ENCODE peak calls at places on chromosomes 11 and 22, in six cellular contexts. L, H, N, K, Q and O are unnamed samples.

GRCh38 chr22:32528984-32529982 is 54.7 kb downstream of the FBXO7 start:
- DNase-seq in L (peak; percentile 66), H (peak; percentile 82), N (peak; percentile 73), K (peak; percentile 91), Q (peak; percentile 81), O (peak; percentile 77)

GRCh38 chr11:63764201-63764711 is 4.3 kb downstream of the ZFTA start:
- DNase-seq in L (no peak), H (no peak), N (no peak), K (peak; percentile 67), Q (no peak), O (no peak)

GRCh38 chr11:87281496-87281895 is 243.8 kb downstream of the TMEM135 start:
- DNase-seq in L (peak; percentile 8), H (peak; percentile 36), N (peak; percentile 41), K (no peak), Q (peak; percentile 27), O (no peak)

GRCh38 chr22:47884200-47884599 is 1121.8 kb downstream of the TBC1D22A start:
- DNase-seq in L (no peak), H (no peak), N (no peak), K (no peak), Q (no peak), O (no peak)

GRCh38 chr22:48885919-48886305 is 941.8 kb downstream of the BRD1 start:
- DNase-seq in L (no peak), H (no peak), N (no peak), K (no peak), Q (no peak), O (no peak)

GRCh38 chr11:113885897-113886296 is 10.5 kb upstream of the USP28 start:
- DNase-seq in L (no peak), H (no peak), N (no peak), K (peak; percentile 75), Q (no peak), O (no peak)

GRCh38 chr22:38657248-38657909 is 941 bp downstream of the CBY1 start:
- DNase-seq in L (no peak), H (peak; percentile 49), N (no peak), K (peak; percentile 22), Q (peak; percentile 52), O (peak; percentile 64)

GRCh38 chr11:116217006-116217405 is 555.8 kb downstream of the BUD13 start:
- DNase-seq in L (no peak), H (peak; percentile 52), N (peak; percentile 28), K (peak; percentile 63), Q (peak; percentile 55), O (peak; percentile 26)

GRCh38 chr11:118341749-118342489 is 586 bp downstream of the CD3D start:
- DNase-seq in L (no peak), H (peak; percentile 25), N (no peak), K (no peak), Q (no peak), O (peak; percentile 36)

GRCh38 chr11:77381749-77382693 is 80.5 kb upstream of the GDPD4 start:
- DNase-seq in L (peak; percentile 65), H (peak; percentile 23), N (peak; percentile 73), K (no peak), Q (no peak), O (no peak)

GRCh38 chr11:123083623-123084029 is 21.7 kb upstream of the HSPA8 start:
- DNase-seq in L (peak; percentile 98), H (peak; percentile 82), N (peak; percentile 78), K (no peak), Q (peak; percentile 83), O (peak; percentile 91)

GRCh38 chr22:17213976-17214375 is 5.3 kb downstream of the ADA2 start:
- DNase-seq in L (no peak), H (peak; percentile 46), N (peak; percentile 38), K (peak; percentile 59), Q (peak; percentile 62), O (peak; percentile 66)

GRCh38 chr11:45659818-45660160 is 5.6 kb downstream of the CHST1 start:
- DNase-seq in L (no peak), H (no peak), N (no peak), K (no peak), Q (no peak), O (no peak)

GRCh38 chr11:72102631-72102945 is 509 bp downstream of the LAMTOR1 start:
- DNase-seq in L (no peak), H (no peak), N (no peak), K (no peak), Q (no peak), O (no peak)

GRCh38 chr11:24453129-24453723 is 43.6 kb upstream of the LUZP2 start:
- DNase-seq in L (no peak), H (no peak), N (no peak), K (no peak), Q (no peak), O (no peak)

GRCh38 chr11:128904872-128905344 is 13.8 kb downstream of the KCNJ5 start:
- DNase-seq in L (no peak), H (peak; percentile 91), N (no peak), K (no peak), Q (no peak), O (no peak)

GRCh38 chr11:67030976-67031375 is 8.0 kb downstream of the SYT12 start:
- DNase-seq in L (no peak), H (peak; percentile 72), N (peak; percentile 11), K (peak; percentile 88), Q (no peak), O (no peak)